ENCODE peak calls at places on chromosomes 12 and 14, in five cellular contexts. B is HCT116, V is HepG2, W is GM12878, D is K562. H is an unnamed sample.

GRCh38 chr12:117402363-117402762 is 40.9 kb upstream of the NOS1 start:
- DNase-seq in B (no peak), V (peak), W (no peak), D (no peak), H (peak)

GRCh38 chr12:88855301-88855700 is 275.0 kb upstream of the KITLG start:
- DNase-seq in B (no peak), V (no peak), W (no peak), D (no peak), H (no peak)

GRCh38 chr12:117441751-117442150 is 80.3 kb upstream of the NOS1 start:
- DNase-seq in B (no peak), V (no peak), W (no peak), D (no peak), H (peak)

GRCh38 chr12:22935090-22935489 is 310.1 kb downstream of the ETNK1 start:
- DNase-seq in B (no peak), V (no peak), W (no peak), D (no peak), H (peak)

GRCh38 chr12:54984602-54985376 is at the start of gene TESPA1:
- DNase-seq in B (no peak), V (no peak), W (peak), D (no peak), H (no peak)

GRCh38 chr14:92890830-92891598 is 31.9 kb upstream of the CHGA start:
- DNase-seq in B (no peak), V (no peak), W (no peak), D (no peak), H (no peak)

GRCh38 chr14:96103560-96104460 is 64.6 kb downstream of the C14orf132 start:
- DNase-seq in B (no peak), V (no peak), W (no peak), D (no peak), H (no peak)

GRCh38 chr14:62126885-62127478 is 364.8 kb downstream of the SNAPC1 start:
- DNase-seq in B (peak), V (peak), W (no peak), D (peak), H (peak)

GRCh38 chr12:14185441-14186192 is 179.9 kb upstream of the ATF7IP start:
- DNase-seq in B (peak), V (peak), W (no peak), D (peak), H (peak)

GRCh38 chr14:69101331-69101826 is 51.5 kb downstream of the DCAF5 start:
- DNase-seq in B (peak), V (no peak), W (no peak), D (peak), H (peak)

GRCh38 chr12:121388421-121388981 is 11.4 kb upstream of the RNF34 start:
- DNase-seq in B (no peak), V (peak), W (no peak), D (peak), H (no peak)

GRCh38 chr14:24605435-24606190 is 3.9 kb downstream of the GZMH start:
- DNase-seq in B (peak), V (peak), W (no peak), D (peak), H (peak)

GRCh38 chr14:65993996-65994395 is 492.2 kb upstream of the CCDC196 start:
- DNase-seq in B (no peak), V (no peak), W (no peak), D (no peak), H (peak)

GRCh38 chr12:53805801-53806200 is 54.0 kb upstream of the CISTR start:
- DNase-seq in B (no peak), V (no peak), W (no peak), D (no peak), H (no peak)

GRCh38 chr12:53807322-53807721 is 55.5 kb upstream of the CISTR start:
- DNase-seq in B (no peak), V (no peak), W (no peak), D (no peak), H (no peak)

GRCh38 chr12:53808023-53808705 is 56.4 kb upstream of the CISTR start:
- DNase-seq in B (no peak), V (peak), W (no peak), D (no peak), H (no peak)

GRCh38 chr12:53805067-53805466 is 53.3 kb upstream of the CISTR start:
- DNase-seq in B (no peak), V (no peak), W (no peak), D (no peak), H (no peak)

DNA sequence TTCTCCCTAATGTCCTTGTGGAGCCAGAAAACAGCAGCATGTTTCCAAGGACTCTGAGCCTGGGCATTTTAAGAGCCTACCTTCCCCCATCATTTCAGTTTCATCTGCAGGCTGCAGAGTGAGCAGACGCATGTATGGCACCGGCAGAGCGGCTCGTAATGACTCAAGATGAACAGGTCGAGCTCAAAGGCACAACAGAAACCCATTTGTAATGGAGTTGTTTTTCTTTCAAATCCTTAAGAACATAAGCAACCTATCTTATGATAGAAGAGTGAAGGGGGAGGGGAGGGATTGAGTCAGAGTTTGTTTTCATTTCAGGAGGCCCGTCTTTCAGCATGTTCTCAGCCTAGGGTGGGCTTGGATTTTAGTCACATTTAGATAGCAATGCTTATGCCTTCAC is 54.9 kb upstream of the CISTR start:
- DNase-seq in B (no peak), V (no peak), W (no peak), D (no peak), H (no peak)
- TF ChIP-seq EZH2 in B (no peak), V (no peak), W (no peak), D (no peak), H (no peak)

DNA sequence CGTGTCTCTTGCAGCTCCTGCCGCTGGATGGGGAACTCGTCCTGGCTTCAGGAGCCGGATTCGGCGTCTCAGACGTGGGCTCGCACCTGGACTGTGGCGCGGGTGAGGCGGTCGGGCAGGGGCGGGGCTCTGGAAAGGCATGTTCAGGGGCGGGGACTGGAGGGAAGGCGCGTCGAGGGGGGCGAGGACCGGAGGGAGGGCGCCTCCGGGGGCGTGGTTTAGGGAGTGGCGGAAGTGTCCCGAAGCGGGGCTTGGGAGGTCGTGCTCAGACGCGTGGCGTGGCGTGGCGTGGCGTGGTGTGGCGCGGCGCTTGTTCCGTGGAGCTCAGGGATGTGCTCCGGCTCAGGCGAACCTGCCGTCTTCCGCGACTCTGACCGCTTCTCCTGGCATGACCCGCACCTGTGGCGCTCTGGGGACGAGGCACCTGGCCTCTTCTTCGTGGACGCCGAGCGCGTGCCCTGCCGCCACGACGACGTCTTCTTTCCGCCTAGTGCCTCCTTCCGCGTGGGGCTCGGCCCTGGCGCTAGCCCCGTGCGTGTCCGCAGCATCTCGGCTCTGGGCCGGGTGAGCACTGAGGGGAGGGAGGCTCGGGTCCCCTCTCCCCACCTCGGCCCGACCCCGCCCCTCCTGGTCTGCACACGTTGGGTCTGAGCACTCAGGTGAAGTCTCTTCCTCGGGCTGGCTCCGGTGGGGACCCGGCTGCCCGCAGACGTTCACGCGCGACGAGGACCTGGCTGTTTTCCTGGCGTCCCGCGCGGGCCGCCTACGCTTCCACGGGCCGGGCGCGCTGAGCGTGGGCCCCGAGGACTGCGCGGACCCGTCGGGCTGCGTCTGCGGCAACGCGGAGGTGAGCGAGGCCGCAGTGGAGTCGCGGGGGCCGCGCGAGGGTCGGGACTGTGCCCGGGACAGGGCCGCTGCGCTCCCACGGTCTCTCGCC is 6.2 kb downstream of the AMN start:
- DNase-seq in B (peak), V (no peak), W (no peak), D (no peak), H (peak)
- TF ChIP-seq REST in B (no peak), V (no peak), W (no peak), D (no peak), H (no peak)

DNA sequence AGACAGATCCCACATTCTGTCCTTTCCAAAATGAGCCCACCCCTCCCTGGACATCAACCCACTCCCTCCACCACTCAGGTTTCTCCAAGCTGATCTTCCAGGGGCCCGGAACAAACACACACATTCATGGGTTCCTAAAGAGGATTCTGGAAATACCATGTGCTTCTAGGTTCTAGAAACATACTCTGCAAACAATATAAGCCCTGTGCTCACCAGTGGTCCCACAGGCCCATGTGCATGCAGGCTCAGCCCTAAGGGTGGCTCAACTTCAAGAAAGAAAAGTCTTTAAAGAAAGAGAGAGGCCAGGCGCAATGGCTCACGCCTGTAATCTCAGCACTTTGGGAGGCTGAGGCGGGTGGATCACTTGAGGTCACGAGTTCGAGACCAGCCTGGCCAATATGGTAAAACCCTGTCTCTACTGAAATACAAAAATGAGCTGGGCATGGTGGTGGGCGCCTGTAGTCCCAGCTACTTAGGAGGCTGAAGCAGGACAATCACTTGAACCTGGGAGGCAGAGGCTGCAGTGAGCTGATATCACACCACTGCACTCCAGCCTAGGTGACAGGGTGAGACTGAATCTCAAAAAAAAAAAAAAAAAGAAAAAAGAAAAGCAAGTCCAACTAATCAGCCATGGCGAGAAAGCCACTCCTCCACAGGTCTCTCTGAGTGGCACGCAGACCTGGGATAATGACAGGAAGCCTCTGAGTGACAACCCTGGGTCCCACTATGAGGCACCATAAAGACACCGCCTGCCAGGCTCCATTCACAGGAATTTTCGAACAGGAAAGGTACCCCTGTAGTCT is 59.5 kb upstream of the PNMA1 start:
- DNase-seq in B (no peak), V (no peak), W (no peak), D (no peak), H (no peak)
- H3K4me2 ChIP-seq in B (no peak), V (no peak), W (peak), D (peak), H (no peak)

GRCh38 chr14:42782744-42783143 is 1176.1 kb downstream of the LRFN5 start:
- DNase-seq in B (no peak), V (no peak), W (no peak), D (no peak), H (no peak)

DNA sequence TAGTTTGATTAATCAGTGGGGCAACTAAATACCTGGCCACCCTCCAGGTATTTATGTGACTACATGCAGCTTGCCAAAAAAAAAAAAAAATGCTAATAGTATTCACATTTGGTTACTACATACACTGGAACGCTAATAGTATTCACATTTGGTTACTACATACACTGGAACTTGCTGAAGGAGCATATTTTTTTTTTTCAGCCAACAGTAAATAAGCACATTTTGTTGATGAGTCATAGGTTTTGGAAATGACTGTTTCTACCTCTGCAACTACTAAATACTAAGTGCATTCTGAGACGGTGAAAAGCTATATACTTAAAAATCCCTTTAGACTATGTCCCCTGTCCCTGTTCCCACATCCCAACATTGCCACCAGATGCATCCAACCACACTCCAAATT is 1172.3 kb downstream of the LRFN5 start:
- DNase-seq in B (no peak), V (no peak), W (no peak), D (no peak), H (no peak)
- TF ChIP-seq EZH2 in B (no peak), V (no peak), W (no peak), D (no peak), H (no peak)

GRCh38 chr12:26195250-26195640 is at the start of gene SSPN:
- DNase-seq in B (no peak), V (no peak), W (no peak), D (no peak), H (peak)

GRCh38 chr12:26197832-26198231 is 2.5 kb downstream of the SSPN start:
- DNase-seq in B (no peak), V (no peak), W (no peak), D (no peak), H (no peak)

GRCh38 chr12:26193539-26193938 is 1.8 kb upstream of the SSPN start:
- DNase-seq in B (no peak), V (no peak), W (no peak), D (no peak), H (no peak)

GRCh38 chr12:26196424-26196722 is 1.0 kb downstream of the SSPN start:
- DNase-seq in B (no peak), V (no peak), W (no peak), D (no peak), H (no peak)

DNA sequence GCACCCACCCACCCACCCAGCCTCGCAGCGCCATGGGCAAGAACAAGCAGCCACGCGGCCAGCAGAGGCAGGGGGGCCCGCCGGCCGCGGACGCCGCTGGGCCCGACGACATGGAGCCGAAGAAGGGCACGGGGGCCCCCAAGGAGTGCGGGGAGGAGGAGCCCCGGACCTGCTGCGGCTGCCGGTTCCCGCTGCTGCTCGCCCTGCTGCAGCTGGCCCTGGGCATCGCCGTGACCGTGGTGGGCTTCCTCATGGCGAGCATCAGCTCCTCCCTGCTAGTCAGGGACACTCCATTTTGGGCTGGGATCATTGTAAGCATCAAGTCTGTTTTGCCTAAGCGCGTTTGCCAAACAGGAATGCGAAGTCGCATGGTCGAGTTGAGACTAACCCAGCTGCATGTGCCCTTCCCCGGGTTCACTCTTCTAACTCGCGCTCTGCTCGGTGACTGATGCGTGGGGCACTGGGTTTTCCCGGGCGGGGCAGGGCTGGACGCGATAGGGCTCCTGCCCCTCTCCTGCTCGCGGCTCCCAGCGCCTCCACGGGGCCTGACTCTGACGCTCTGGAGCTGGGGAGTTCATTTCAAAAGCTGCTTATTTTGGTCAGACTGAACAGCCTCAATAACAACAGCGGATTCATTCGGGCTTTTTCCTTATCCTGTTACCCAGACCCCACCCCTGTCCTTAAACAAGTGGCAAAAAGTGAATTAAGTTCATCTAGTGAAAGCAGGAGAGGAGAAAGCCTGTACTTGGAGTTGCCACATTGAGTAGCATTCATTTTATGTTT is 459 bp downstream of the SSPN start:
- DNase-seq in B (no peak), V (no peak), W (no peak), D (no peak), H (peak)
- TF ChIP-seq REST in B (no peak), V (no peak), W (no peak), D (no peak), H (no peak)

GRCh38 chr14:99732436-99733220 is 48.5 kb downstream of the CYP46A1 start:
- DNase-seq in B (no peak), V (no peak), W (no peak), D (no peak), H (no peak)
- H3K4me2 ChIP-seq in B (no peak), V (peak), W (no peak), D (no peak), H (no peak)

DNA sequence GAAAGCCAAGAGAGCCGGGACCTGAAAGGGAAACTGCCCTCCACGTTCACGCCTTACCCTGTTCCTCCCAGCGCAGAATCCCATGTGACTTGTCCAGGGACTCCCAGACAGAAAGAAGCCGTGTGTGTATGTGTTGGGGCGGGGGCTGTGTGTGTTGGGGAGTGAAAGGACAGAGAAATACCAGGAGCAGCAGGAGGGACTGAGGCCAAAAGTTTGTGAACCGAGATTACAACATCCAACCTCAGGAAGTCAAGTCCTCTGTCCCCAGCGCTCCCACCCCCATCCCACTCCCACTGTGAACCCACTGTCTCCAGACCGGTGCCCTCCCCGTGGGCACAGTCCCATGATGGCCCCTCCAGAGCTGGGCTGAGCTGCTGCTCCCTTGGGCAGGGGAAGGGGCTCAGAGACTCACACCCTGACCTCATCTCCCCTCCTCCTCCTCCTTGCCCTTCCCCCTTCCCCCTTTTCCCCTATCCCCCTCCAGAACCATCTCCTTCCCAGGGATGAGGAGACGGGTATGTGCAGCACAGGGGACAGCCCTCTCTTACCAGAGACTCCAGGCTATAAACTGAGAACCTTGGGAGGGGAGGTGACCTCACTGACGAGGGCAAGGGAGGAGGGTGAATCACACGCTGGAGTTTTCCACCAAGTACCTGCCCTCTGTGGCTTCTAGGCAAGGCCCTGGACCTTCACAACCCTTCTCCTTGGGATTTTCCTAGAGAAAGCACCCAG is at the start of gene SLC6A12:
- DNase-seq in B (no peak), V (peak), W (no peak), D (no peak), H (no peak)
- TF ChIP-seq EZH2 in B (no peak), V (no peak), W (no peak), D (no peak), H (no peak)

DNA sequence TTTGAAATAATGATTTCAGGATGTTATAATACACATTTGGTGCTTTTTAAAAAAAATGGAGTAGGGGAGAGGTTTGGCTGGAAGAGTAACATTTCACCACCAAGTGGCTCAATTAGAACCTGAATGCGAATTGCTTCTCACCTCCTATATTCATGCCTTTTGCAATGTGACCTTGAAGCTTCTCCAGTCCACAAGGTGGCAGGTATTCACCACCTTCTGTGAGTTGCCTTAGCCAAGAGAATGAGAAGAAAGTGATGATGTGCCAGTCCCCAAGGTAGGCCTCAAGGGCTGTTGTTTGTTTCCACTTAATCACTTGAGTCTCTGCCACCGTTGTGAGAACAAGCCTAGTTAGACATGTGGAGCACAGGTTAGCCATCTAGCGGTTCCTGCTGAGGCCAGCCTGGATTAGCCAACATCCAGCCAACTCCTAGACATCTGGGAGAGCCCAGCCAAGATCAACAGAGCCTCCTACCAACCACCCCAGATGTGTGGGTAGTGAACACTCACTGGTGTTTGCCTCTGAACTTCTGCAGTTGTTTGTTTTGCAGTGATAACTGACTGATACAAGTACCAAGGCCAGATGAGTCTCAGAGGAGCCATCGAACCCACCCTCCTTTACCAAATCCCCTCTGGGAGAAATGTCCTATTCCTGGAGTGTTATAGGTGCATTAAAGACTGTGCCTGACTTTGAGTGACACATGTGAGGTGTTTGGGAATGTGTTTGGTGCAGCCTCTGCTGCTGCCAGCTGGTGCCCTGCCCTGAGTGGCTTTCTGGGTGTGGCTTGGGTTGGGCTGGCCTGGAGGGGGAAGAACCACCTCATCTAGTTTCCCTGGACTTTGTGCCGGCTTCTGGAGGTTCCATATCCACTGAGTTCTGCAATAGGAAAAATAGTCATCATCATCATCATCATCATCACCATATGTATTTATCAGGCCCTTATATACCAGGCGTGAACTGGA is 132.5 kb upstream of the RFLNA start:
- DNase-seq in B (peak), V (no peak), W (no peak), D (no peak), H (no peak)
- TF ChIP-seq REST in B (no peak), V (no peak), W (no peak), D (no peak), H (no peak)

H was measured in GM23338.